ENCODE peak calls at places on chromosomes 4 and X, in ten cellular contexts. One of them, this sample, is unnamed.
A peak's percentile ranks its signal among the peaks of the same experiment; 100 is the strongest.

GRCh38 chr4:2068198-2068470 is 9.0 kb downstream of the NAT8L start:
- DNase-seq in right lobe of liver: no peak
- DNase-seq in tibial nerve: no peak
- DNase-seq in K562: no peak
- DNase-seq in psoas muscle: no peak
- DNase-seq in fibroblast of pulmonary artery: no peak
- DNase-seq in fibroblast of the aortic adventitia: no peak
- DNase-seq in bronchial epithelial cell: no peak
- DNase-seq in esophagus muscularis mucosa: no peak
- DNase-seq in AG09309: no peak
- DNase-seq in this sample: no peak

GRCh38 chr4:8516996-8517550 is 63.1 kb upstream of the GPR78 start:
- DNase-seq in right lobe of liver: no peak
- DNase-seq in tibial nerve: no peak
- DNase-seq in K562: no peak
- DNase-seq in psoas muscle: no peak
- DNase-seq in fibroblast of pulmonary artery: no peak
- DNase-seq in fibroblast of the aortic adventitia: no peak
- DNase-seq in bronchial epithelial cell: peak; percentile 7
- DNase-seq in esophagus muscularis mucosa: no peak
- DNase-seq in AG09309: no peak
- DNase-seq in this sample: peak; percentile 60

GRCh38 chrX:9429767-9430166 is 35.1 kb upstream of the TBL1X start:
- DNase-seq in right lobe of liver: no peak
- DNase-seq in tibial nerve: no peak
- DNase-seq in K562: no peak
- DNase-seq in psoas muscle: no peak
- DNase-seq in fibroblast of pulmonary artery: no peak
- DNase-seq in fibroblast of the aortic adventitia: no peak
- DNase-seq in bronchial epithelial cell: peak; percentile 25
- DNase-seq in esophagus muscularis mucosa: no peak
- DNase-seq in AG09309: no peak
- DNase-seq in this sample: no peak

GRCh38 chr4:84892950-84893349 is 73.5 kb downstream of the WDFY3 start:
- DNase-seq in right lobe of liver: no peak
- DNase-seq in tibial nerve: no peak
- DNase-seq in K562: no peak
- DNase-seq in psoas muscle: no peak
- DNase-seq in fibroblast of pulmonary artery: no peak
- DNase-seq in fibroblast of the aortic adventitia: no peak
- DNase-seq in bronchial epithelial cell: no peak
- DNase-seq in esophagus muscularis mucosa: no peak
- DNase-seq in AG09309: no peak
- DNase-seq in this sample: no peak

GRCh38 chr4:1798530-1799363 is 5.7 kb downstream of the FGFR3 start:
- DNase-seq in right lobe of liver: no peak
- DNase-seq in tibial nerve: no peak
- DNase-seq in K562: no peak
- DNase-seq in psoas muscle: no peak
- DNase-seq in fibroblast of pulmonary artery: no peak
- DNase-seq in fibroblast of the aortic adventitia: no peak
- DNase-seq in bronchial epithelial cell: no peak
- DNase-seq in esophagus muscularis mucosa: no peak
- DNase-seq in AG09309: no peak
- DNase-seq in this sample: no peak

GRCh38 chr4:153067376-153067775 is 131.3 kb downstream of the FHDC1 start:
- DNase-seq in right lobe of liver: no peak
- DNase-seq in tibial nerve: no peak
- DNase-seq in K562: peak; percentile 24
- DNase-seq in psoas muscle: no peak
- DNase-seq in fibroblast of pulmonary artery: peak; percentile 14
- DNase-seq in fibroblast of the aortic adventitia: no peak
- DNase-seq in bronchial epithelial cell: peak; percentile 44
- DNase-seq in esophagus muscularis mucosa: no peak
- DNase-seq in AG09309: no peak
- DNase-seq in this sample: no peak

GRCh38 chr4:56086073-56086521 is 137.4 kb downstream of the CEP135 start:
- DNase-seq in right lobe of liver: no peak
- DNase-seq in tibial nerve: no peak
- DNase-seq in K562: no peak
- DNase-seq in psoas muscle: no peak
- DNase-seq in fibroblast of pulmonary artery: no peak
- DNase-seq in fibroblast of the aortic adventitia: no peak
- DNase-seq in bronchial epithelial cell: no peak
- DNase-seq in esophagus muscularis mucosa: no peak
- DNase-seq in AG09309: no peak
- DNase-seq in this sample: no peak

GRCh38 chr4:107997001-107997788 is 7.5 kb downstream of the HADH start:
- DNase-seq in right lobe of liver: no peak
- DNase-seq in tibial nerve: no peak
- DNase-seq in K562: no peak
- DNase-seq in psoas muscle: peak; percentile 61
- DNase-seq in fibroblast of pulmonary artery: peak; percentile 31
- DNase-seq in fibroblast of the aortic adventitia: peak; percentile 65
- DNase-seq in bronchial epithelial cell: no peak
- DNase-seq in esophagus muscularis mucosa: no peak
- DNase-seq in AG09309: peak; percentile 63
- DNase-seq in this sample: peak; percentile 87

GRCh38 chr4:111641813-111642579 is 503.3 kb upstream of the FAM241A start:
- DNase-seq in right lobe of liver: peak; percentile 67
- DNase-seq in tibial nerve: peak; percentile 60
- DNase-seq in K562: peak; percentile 33
- DNase-seq in psoas muscle: peak; percentile 52
- DNase-seq in fibroblast of pulmonary artery: peak; percentile 94
- DNase-seq in fibroblast of the aortic adventitia: peak; percentile 94
- DNase-seq in bronchial epithelial cell: peak; percentile 87
- DNase-seq in esophagus muscularis mucosa: no peak
- DNase-seq in AG09309: peak; percentile 80
- DNase-seq in this sample: peak; percentile 95

GRCh38 chrX:110012818-110013484 is 10.0 kb downstream of the TMEM164 start:
- DNase-seq in right lobe of liver: no peak
- DNase-seq in tibial nerve: no peak
- DNase-seq in K562: no peak
- DNase-seq in psoas muscle: no peak
- DNase-seq in fibroblast of pulmonary artery: no peak
- DNase-seq in fibroblast of the aortic adventitia: no peak
- DNase-seq in bronchial epithelial cell: no peak
- DNase-seq in esophagus muscularis mucosa: no peak
- DNase-seq in AG09309: no peak
- DNase-seq in this sample: no peak

GRCh38 chr4:104494822-104495559 is at the start of gene CXXC4:
- DNase-seq in right lobe of liver: peak; percentile 79
- DNase-seq in tibial nerve: peak; percentile 44
- DNase-seq in K562: peak; percentile 49
- DNase-seq in psoas muscle: peak; percentile 66
- DNase-seq in fibroblast of pulmonary artery: peak; percentile 45
- DNase-seq in fibroblast of the aortic adventitia: peak; percentile 27
- DNase-seq in bronchial epithelial cell: peak; percentile 5
- DNase-seq in esophagus muscularis mucosa: no peak
- DNase-seq in AG09309: no peak
- DNase-seq in this sample: peak; percentile 15

GRCh38 chr4:112511294-112512118 is 4.5 kb downstream of the NEUROG2 start:
- DNase-seq in right lobe of liver: no peak
- DNase-seq in tibial nerve: no peak
- DNase-seq in K562: no peak
- DNase-seq in psoas muscle: no peak
- DNase-seq in fibroblast of pulmonary artery: no peak
- DNase-seq in fibroblast of the aortic adventitia: no peak
- DNase-seq in bronchial epithelial cell: no peak
- DNase-seq in esophagus muscularis mucosa: no peak
- DNase-seq in AG09309: no peak
- DNase-seq in this sample: no peak

GRCh38 chr4:23788460-23788859 is 101.4 kb downstream of the PPARGC1A start:
- DNase-seq in right lobe of liver: no peak
- DNase-seq in tibial nerve: no peak
- DNase-seq in K562: no peak
- DNase-seq in psoas muscle: no peak
- DNase-seq in fibroblast of pulmonary artery: peak; percentile 22
- DNase-seq in fibroblast of the aortic adventitia: peak; percentile 7
- DNase-seq in bronchial epithelial cell: peak; percentile 51
- DNase-seq in esophagus muscularis mucosa: no peak
- DNase-seq in AG09309: no peak
- DNase-seq in this sample: no peak

GRCh38 chr4:140233811-140234696 is 80.1 kb upstream of the MAML3 start:
- DNase-seq in right lobe of liver: no peak
- DNase-seq in tibial nerve: no peak
- DNase-seq in K562: no peak
- DNase-seq in psoas muscle: no peak
- DNase-seq in fibroblast of pulmonary artery: peak; percentile 64
- DNase-seq in fibroblast of the aortic adventitia: peak; percentile 81
- DNase-seq in bronchial epithelial cell: no peak
- DNase-seq in esophagus muscularis mucosa: no peak
- DNase-seq in AG09309: no peak
- DNase-seq in this sample: peak; percentile 68

GRCh38 chrX:69158166-69159040 is 6.8 kb downstream of the PJA1 start:
- DNase-seq in right lobe of liver: peak; percentile 45
- DNase-seq in tibial nerve: peak; percentile 71
- DNase-seq in K562: peak; percentile 34
- DNase-seq in psoas muscle: peak; percentile 73
- DNase-seq in fibroblast of pulmonary artery: peak; percentile 85
- DNase-seq in fibroblast of the aortic adventitia: peak; percentile 82
- DNase-seq in bronchial epithelial cell: peak; percentile 83
- DNase-seq in esophagus muscularis mucosa: peak; percentile 82
- DNase-seq in AG09309: no peak
- DNase-seq in this sample: peak; percentile 35

GRCh38 chr4:89752932-89753598 is 83.9 kb downstream of the SNCA start:
- DNase-seq in right lobe of liver: no peak
- DNase-seq in tibial nerve: no peak
- DNase-seq in K562: no peak
- DNase-seq in psoas muscle: no peak
- DNase-seq in fibroblast of pulmonary artery: peak; percentile 67
- DNase-seq in fibroblast of the aortic adventitia: peak; percentile 81
- DNase-seq in bronchial epithelial cell: peak; percentile 32
- DNase-seq in esophagus muscularis mucosa: no peak
- DNase-seq in AG09309: peak; percentile 64
- DNase-seq in this sample: peak; percentile 87

GRCh38 chr4:82591592-82591991 is 29.8 kb upstream of the TMEM150C start:
- DNase-seq in right lobe of liver: no peak
- DNase-seq in tibial nerve: no peak
- DNase-seq in K562: no peak
- DNase-seq in psoas muscle: no peak
- DNase-seq in fibroblast of pulmonary artery: no peak
- DNase-seq in fibroblast of the aortic adventitia: no peak
- DNase-seq in bronchial epithelial cell: no peak
- DNase-seq in esophagus muscularis mucosa: no peak
- DNase-seq in AG09309: no peak
- DNase-seq in this sample: no peak

GRCh38 chr4:93771640-93772411 is 56.7 kb upstream of the ATOH1 start:
- DNase-seq in right lobe of liver: no peak
- DNase-seq in tibial nerve: no peak
- DNase-seq in K562: no peak
- DNase-seq in psoas muscle: no peak
- DNase-seq in fibroblast of pulmonary artery: no peak
- DNase-seq in fibroblast of the aortic adventitia: no peak
- DNase-seq in bronchial epithelial cell: no peak
- DNase-seq in esophagus muscularis mucosa: no peak
- DNase-seq in AG09309: no peak
- DNase-seq in this sample: no peak
- H3K4me3 ChIP-seq in right lobe of liver: no peak overlapping the region
- H3K4me3 ChIP-seq in tibial nerve: no peak overlapping the region
- H3K4me3 ChIP-seq in K562: no peak overlapping the region
- H3K4me3 ChIP-seq in psoas muscle: no peak overlapping the region
- H3K4me3 ChIP-seq in fibroblast of pulmonary artery: no peak overlapping the region
- H3K4me3 ChIP-seq in fibroblast of the aortic adventitia: no peak overlapping the region
- H3K4me3 ChIP-seq in bronchial epithelial cell: no peak overlapping the region
- H3K4me3 ChIP-seq in esophagus muscularis mucosa: no peak overlapping the region
- H3K4me3 ChIP-seq in AG09309: no peak overlapping the region
- H3K4me3 ChIP-seq in this sample: no peak overlapping the region

GRCh38 chr4:6856391-6856790 is 53.2 kb upstream of the TBC1D14 start:
- DNase-seq in right lobe of liver: no peak
- DNase-seq in tibial nerve: no peak
- DNase-seq in K562: no peak
- DNase-seq in psoas muscle: no peak
- DNase-seq in fibroblast of pulmonary artery: no peak
- DNase-seq in fibroblast of the aortic adventitia: peak; percentile 51
- DNase-seq in bronchial epithelial cell: no peak
- DNase-seq in esophagus muscularis mucosa: no peak
- DNase-seq in AG09309: no peak
- DNase-seq in this sample: peak; percentile 33
- TF ChIP-seq CTCF in right lobe of liver: no peak
- TF ChIP-seq CTCF in tibial nerve: no peak
- TF ChIP-seq CTCF in K562: no peak
- TF ChIP-seq CTCF in psoas muscle: no peak
- TF ChIP-seq CTCF in fibroblast of pulmonary artery: no peak
- TF ChIP-seq CTCF in fibroblast of the aortic adventitia: no peak
- TF ChIP-seq CTCF in bronchial epithelial cell: no peak
- TF ChIP-seq CTCF in esophagus muscularis mucosa: no peak
- TF ChIP-seq CTCF in AG09309: no peak
- TF ChIP-seq CTCF in this sample: no peak

GRCh38 chrX:103584606-103585005 is 709 bp upstream of the TCEAL4 start:
- DNase-seq in right lobe of liver: no peak
- DNase-seq in tibial nerve: no peak
- DNase-seq in K562: no peak
- DNase-seq in psoas muscle: no peak
- DNase-seq in fibroblast of pulmonary artery: peak; percentile 39
- DNase-seq in fibroblast of the aortic adventitia: no peak
- DNase-seq in bronchial epithelial cell: no peak
- DNase-seq in esophagus muscularis mucosa: no peak
- DNase-seq in AG09309: no peak
- DNase-seq in this sample: no peak
- H3K4me3 ChIP-seq in right lobe of liver: no peak overlapping the region
- H3K4me3 ChIP-seq in tibial nerve: peak overlapping the region; percentile 70
- H3K4me3 ChIP-seq in K562: no peak overlapping the region
- H3K4me3 ChIP-seq in psoas muscle: peak overlapping the region; percentile 75
- H3K4me3 ChIP-seq in fibroblast of pulmonary artery: peak overlapping the region; percentile 76
- H3K4me3 ChIP-seq in fibroblast of the aortic adventitia: no peak overlapping the region
- H3K4me3 ChIP-seq in bronchial epithelial cell: no peak overlapping the region
- H3K4me3 ChIP-seq in esophagus muscularis mucosa: peak overlapping the region; percentile 69
- H3K4me3 ChIP-seq in AG09309: no peak overlapping the region
- H3K4me3 ChIP-seq in this sample: no peak overlapping the region

DNA sequence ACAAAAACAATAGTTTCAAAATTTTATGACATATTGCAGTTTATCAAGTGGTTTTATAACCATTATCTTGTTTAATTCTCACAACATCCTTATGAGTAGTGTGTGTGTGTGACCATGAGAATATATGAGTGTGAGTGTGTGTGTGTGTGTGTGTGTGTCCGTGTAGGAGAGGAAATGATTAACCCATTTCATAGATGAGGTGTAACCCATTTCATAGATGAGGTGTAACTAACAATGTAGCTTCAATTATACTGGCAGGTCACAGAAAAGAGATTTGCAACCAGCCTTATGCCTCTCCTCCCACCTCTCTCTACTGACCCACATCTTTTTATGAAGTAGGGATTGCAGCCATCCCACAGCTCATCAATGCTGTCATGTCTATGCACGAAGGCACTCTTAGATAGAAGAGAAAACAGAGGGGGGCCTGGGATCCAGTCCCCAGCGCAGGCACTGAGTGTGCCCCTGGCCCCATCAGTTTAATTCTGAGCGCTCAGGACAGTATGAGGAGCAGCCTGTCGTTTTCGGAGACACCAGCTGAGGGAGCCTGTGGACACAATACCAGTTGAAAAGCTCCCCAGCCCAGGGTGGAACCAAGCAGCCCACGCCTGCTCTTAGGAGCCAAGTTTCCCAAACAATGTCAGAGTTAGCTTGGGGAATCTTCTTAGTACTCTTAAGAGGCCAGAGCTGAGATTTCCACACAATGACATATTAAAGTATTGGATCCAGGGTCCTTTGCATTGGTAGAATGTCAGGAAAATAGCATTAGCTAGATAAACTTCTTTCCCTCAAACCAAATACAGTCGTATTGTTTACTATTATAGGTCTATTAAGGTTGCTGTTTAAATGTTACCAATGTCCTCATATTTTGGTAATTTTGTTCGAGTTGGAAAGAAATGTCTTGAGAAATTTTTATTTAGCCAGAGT is 88.6 kb downstream of the PALLD start:
- DNase-seq in right lobe of liver: peak; percentile 73
- DNase-seq in tibial nerve: peak; percentile 91
- DNase-seq in K562: peak; percentile 14
- DNase-seq in psoas muscle: peak; percentile 85
- DNase-seq in fibroblast of pulmonary artery: peak; percentile 91
- DNase-seq in fibroblast of the aortic adventitia: peak; percentile 90
- DNase-seq in bronchial epithelial cell: peak; percentile 69
- DNase-seq in esophagus muscularis mucosa: no peak
- DNase-seq in AG09309: peak; percentile 47
- DNase-seq in this sample: peak; percentile 77
- TF ChIP-seq CTCF in right lobe of liver: peak; percentile 65
- TF ChIP-seq CTCF in tibial nerve: peak; percentile 67
- TF ChIP-seq CTCF in K562: peak; percentile 53
- TF ChIP-seq CTCF in psoas muscle: peak; percentile 77
- TF ChIP-seq CTCF in fibroblast of pulmonary artery: peak; percentile 85
- TF ChIP-seq CTCF in fibroblast of the aortic adventitia: peak; percentile 83
- TF ChIP-seq CTCF in bronchial epithelial cell: peak; percentile 79
- TF ChIP-seq CTCF in esophagus muscularis mucosa: peak; percentile 88
- TF ChIP-seq CTCF in AG09309: peak; percentile 81
- TF ChIP-seq CTCF in this sample: peak; percentile 83

This sample was measured in AG10803.